ENCODE peak calls at places on chromosomes 3 and 15, in five cellular contexts. Q is NT2/D1, N is IMR-90, S is GM23248, X is transverse colon. E is an unnamed sample. For H3K36me3, the result is how much of the 10 kb centered on the place peaks cover.

GRCh38 chr3:107452436-107452835 is 70.3 kb upstream of the BBX start:
- DNase-seq in N (peak), Q (no peak), S (peak), X (no peak), E (peak)

GRCh38 chr3:134370611-134371451 is 3.4 kb downstream of the AMOTL2 start:
- DNase-seq in X (no peak), S (peak), N (no peak), Q (no peak), E (no peak)

GRCh38 chr3:47163023-47163989 is 607 bp downstream of the SETD2 start:
- DNase-seq in S (peak), N (peak), Q (no peak), X (peak), E (peak)

GRCh38 chr15:56356616-56357015 is 8.6 kb upstream of the TEX9 start:
- DNase-seq in X (no peak), S (peak), Q (no peak), N (no peak), E (no peak)

GRCh38 chr3:53255775-53256703 is at the start of gene TKT:
- DNase-seq in N (peak), S (peak), Q (peak), X (peak), E (peak)

GRCh38 chr3:194617827-194618226 is 15.4 kb downstream of the TMEM44 start:
- DNase-seq in Q (no peak), X (no peak), S (peak), N (peak), E (peak)

GRCh38 chr15:51403072-51403878 is 61.8 kb downstream of the GLDN start:
- DNase-seq in S (peak), Q (no peak), X (no peak), N (peak), E (peak)

GRCh38 chr3:16668776-16669545 is 63.7 kb upstream of the DAZL start:
- DNase-seq in S (no peak), N (no peak), X (no peak), Q (no peak), E (no peak)

GRCh38 chr15:71937650-71938311 is 127.4 kb downstream of the NR2E3 start:
- DNase-seq in N (no peak), X (no peak), S (no peak), Q (no peak), E (no peak)

GRCh38 chr3:124887177-124887995 is at the start of gene ITGB5:
- DNase-seq in X (peak), Q (peak), N (peak), S (peak), E (peak)

GRCh38 chr3:162998205-162998604 is 1501.6 kb downstream of the OTOL1 start:
- DNase-seq in Q (no peak), N (no peak), X (no peak), S (peak), E (no peak)

GRCh38 chr15:63122002-63122893 is 587 bp downstream of the LACTB start:
- DNase-seq in Q (peak), S (peak), N (peak), X (peak), E (peak)

GRCh38 chr3:39144748-39145380 is 8.5 kb downstream of the CSRNP1 start:
- DNase-seq in S (no peak), N (no peak), X (peak), Q (no peak), E (no peak)
- H3K36me3 ChIP-seq in S (under half), N (under half), X (under half), Q (half or more), E (under half)

DNA sequence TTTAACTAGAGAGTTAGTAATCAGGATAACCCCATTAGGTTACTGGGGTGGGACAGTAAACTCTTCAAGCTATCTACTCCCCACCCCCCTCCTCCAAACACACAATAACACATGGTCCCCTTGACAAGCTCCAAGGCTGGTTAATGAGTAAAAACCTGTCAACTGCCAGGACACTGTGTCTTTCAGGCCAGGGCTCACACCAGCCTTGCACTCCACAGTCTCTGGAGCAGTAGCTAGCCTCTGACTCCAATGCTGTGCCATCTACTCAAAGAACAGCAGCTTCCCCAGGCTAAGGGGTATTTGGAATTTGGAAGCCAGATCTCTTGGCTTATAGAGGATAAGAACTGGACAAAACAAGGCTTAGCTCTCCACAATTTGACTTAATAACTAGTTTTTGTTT is 115.8 kb downstream of the LRIG1 start:
- DNase-seq in S (no peak), Q (no peak), X (no peak), N (no peak), E (no peak)
- H3K36me3 ChIP-seq in S (under half), Q (half or more), X (half or more), N (half or more), E (under half)

GRCh38 chr15:78004222-78004727 is 73.2 kb downstream of the TBC1D2B start:
- DNase-seq in N (no peak), Q (no peak), X (no peak), S (no peak), E (no peak)

GRCh38 chr15:78003539-78004008 is 73.9 kb downstream of the TBC1D2B start:
- DNase-seq in Q (no peak), X (no peak), N (no peak), S (no peak), E (no peak)

GRCh38 chr15:78002996-78003395 is 74.5 kb downstream of the TBC1D2B start:
- DNase-seq in N (no peak), X (no peak), Q (no peak), S (no peak), E (no peak)

GRCh38 chr15:78006567-78007205 is 70.8 kb downstream of the TBC1D2B start:
- DNase-seq in Q (no peak), N (no peak), S (no peak), X (peak), E (no peak)

GRCh38 chr15:78004919-78005634 is 72.4 kb downstream of the TBC1D2B start:
- DNase-seq in Q (no peak), S (peak), N (peak), X (peak), E (peak)
- H3K36me3 ChIP-seq in Q (half or more), S (under half), N (half or more), X (under half), E (under half)

GRCh38 chr15:79977431-79977940 is 6.5 kb upstream of the BCL2A1 start:
- DNase-seq in Q (no peak), S (peak), X (peak), N (peak), E (peak)

GRCh38 chr15:79969175-79969574 is 1.8 kb downstream of the BCL2A1 start:
- DNase-seq in S (no peak), Q (no peak), X (no peak), N (no peak), E (no peak)

GRCh38 chr15:79970921-79971434 is at the start of gene BCL2A1:
- DNase-seq in N (peak), X (peak), S (peak), Q (no peak), E (peak)

GRCh38 chr15:79972861-79973260 is 1.9 kb upstream of the BCL2A1 start:
- DNase-seq in S (no peak), Q (no peak), X (no peak), N (no peak), E (no peak)

GRCh38 chr15:79973445-79974180 is 2.6 kb upstream of the BCL2A1 start:
- DNase-seq in S (no peak), Q (no peak), X (no peak), N (no peak), E (no peak)
- H3K36me3 ChIP-seq in S (under half), Q (under half), X (under half), N (under half), E (under half)

DNA sequence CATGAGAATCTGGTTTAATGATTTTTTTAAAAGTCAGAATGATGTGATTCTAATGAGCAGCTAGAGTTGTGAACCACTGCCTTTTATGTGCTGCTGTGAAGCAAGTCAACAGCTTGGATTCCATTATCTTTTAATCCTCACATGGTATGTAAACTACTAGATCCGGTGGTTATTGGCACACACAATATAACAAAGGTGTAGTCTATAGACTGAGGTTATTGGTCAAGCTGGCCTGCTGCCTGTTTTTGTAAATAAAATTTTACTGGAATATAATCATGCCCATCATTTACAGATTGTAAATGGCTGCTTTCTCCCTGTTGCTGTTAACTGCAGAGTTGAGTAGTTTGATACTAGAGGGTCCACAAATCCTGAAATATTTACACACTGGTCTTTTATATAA is 103.1 kb downstream of the OTOL1 start:
- DNase-seq in X (no peak), N (no peak), Q (no peak), S (no peak), E (no peak)
- H3K36me3 ChIP-seq in X (under half), N (under half), Q (under half), S (under half), E (under half)

GRCh38 chr3:136889947-136890346 is 27.9 kb downstream of the NCK1 start:
- DNase-seq in N (no peak), X (no peak), S (no peak), Q (no peak), E (no peak)

GRCh38 chr3:136898954-136899353 is 36.9 kb downstream of the NCK1 start:
- DNase-seq in S (no peak), X (no peak), N (peak), Q (no peak), E (peak)

GRCh38 chr3:136898549-136898948 is 36.5 kb downstream of the NCK1 start:
- DNase-seq in S (no peak), Q (no peak), X (no peak), N (no peak), E (no peak)

GRCh38 chr3:136891934-136892855 is 30.2 kb downstream of the NCK1 start:
- DNase-seq in X (no peak), Q (no peak), S (no peak), N (no peak), E (no peak)

DNA sequence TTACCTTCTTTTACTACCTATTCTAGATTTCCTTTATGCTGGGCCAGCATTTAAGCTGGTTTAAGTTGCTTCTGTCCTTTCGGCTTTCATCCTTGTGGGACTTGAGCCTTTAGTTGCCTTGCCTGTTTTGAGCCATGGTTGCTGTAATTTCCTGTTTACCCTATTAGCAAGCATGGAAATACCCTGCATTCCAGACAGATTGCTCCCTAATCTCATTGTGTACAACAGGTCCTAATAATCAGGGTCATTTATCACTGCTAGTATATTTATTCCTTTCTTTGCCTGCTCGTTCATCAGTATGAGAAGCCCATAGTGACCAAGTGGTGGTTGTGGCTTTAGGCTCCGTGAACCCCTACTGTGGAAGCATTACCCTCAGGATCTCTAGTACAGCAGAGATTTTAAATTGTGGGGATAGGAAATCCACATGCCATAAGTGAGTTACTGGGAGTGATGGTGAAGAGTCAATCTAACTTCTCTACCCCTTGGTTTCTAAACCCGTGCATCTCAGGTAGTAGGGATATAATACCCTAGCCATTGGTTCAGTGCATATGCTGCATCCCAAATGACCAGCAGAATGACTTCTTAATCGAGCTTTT is 31.9 kb downstream of the NCK1 start:
- DNase-seq in N (peak), X (no peak), Q (peak), S (peak), E (peak)
- H3K36me3 ChIP-seq in N (under half), X (under half), Q (under half), S (under half), E (under half)